ENCODE peak calls at places on chromosomes 12 and 14, in four cellular contexts. One of them, this sample, is unnamed.

GRCh38 chr12:98464155-98464554 is 51.2 kb upstream of the TMPO start:
- DNase-seq in IMR-90: peak
- DNase-seq in AG10803: no peak
- DNase-seq in SK-N-SH: no peak
- DNase-seq in this sample: no peak

GRCh38 chr12:59067068-59067467 is 146.8 kb upstream of the LRIG3 start:
- DNase-seq in IMR-90: peak
- DNase-seq in AG10803: peak
- DNase-seq in SK-N-SH: peak
- DNase-seq in this sample: no peak

GRCh38 chr14:93114713-93115068 is 1.0 kb downstream of the ITPK1 start:
- DNase-seq in IMR-90: no peak
- DNase-seq in AG10803: no peak
- DNase-seq in SK-N-SH: no peak
- DNase-seq in this sample: peak

GRCh38 chr14:35987731-35988130 is 161.6 kb downstream of the BRMS1L start:
- DNase-seq in IMR-90: no peak
- DNase-seq in AG10803: no peak
- DNase-seq in SK-N-SH: no peak
- DNase-seq in this sample: no peak

GRCh38 chr12:113181975-113182374 is 3.3 kb downstream of the DDX54 start:
- DNase-seq in IMR-90: no peak
- DNase-seq in AG10803: no peak
- DNase-seq in SK-N-SH: no peak
- DNase-seq in this sample: no peak

GRCh38 chr14:77848031-77848430 is 48.1 kb downstream of the ADCK1 start:
- DNase-seq in IMR-90: peak
- DNase-seq in AG10803: peak
- DNase-seq in SK-N-SH: no peak
- DNase-seq in this sample: no peak

GRCh38 chr12:105946541-105946940 is 192.2 kb downstream of the NUAK1 start:
- DNase-seq in IMR-90: peak
- DNase-seq in AG10803: no peak
- DNase-seq in SK-N-SH: no peak
- DNase-seq in this sample: no peak

GRCh38 chr12:109518820-109519665 is 41.6 kb downstream of the UBE3B start:
- DNase-seq in IMR-90: peak
- DNase-seq in AG10803: peak
- DNase-seq in SK-N-SH: peak
- DNase-seq in this sample: peak

GRCh38 chr12:89082354-89082753 is 269.9 kb downstream of the DUSP6 start:
- DNase-seq in IMR-90: peak
- DNase-seq in AG10803: no peak
- DNase-seq in SK-N-SH: no peak
- DNase-seq in this sample: no peak

GRCh38 chr14:36315159-36315853 is 5.1 kb downstream of the MBIP start:
- DNase-seq in IMR-90: no peak
- DNase-seq in AG10803: no peak
- DNase-seq in SK-N-SH: no peak
- DNase-seq in this sample: no peak

GRCh38 chr14:49980027-49980426 is 87.1 kb downstream of the ARF6 start:
- DNase-seq in IMR-90: no peak
- DNase-seq in AG10803: no peak
- DNase-seq in SK-N-SH: peak
- DNase-seq in this sample: no peak

GRCh38 chr12:1922075-1922709 is 3.7 kb upstream of the CACNA2D4 start:
- DNase-seq in IMR-90: no peak
- DNase-seq in AG10803: no peak
- DNase-seq in SK-N-SH: peak
- DNase-seq in this sample: no peak

DNA sequence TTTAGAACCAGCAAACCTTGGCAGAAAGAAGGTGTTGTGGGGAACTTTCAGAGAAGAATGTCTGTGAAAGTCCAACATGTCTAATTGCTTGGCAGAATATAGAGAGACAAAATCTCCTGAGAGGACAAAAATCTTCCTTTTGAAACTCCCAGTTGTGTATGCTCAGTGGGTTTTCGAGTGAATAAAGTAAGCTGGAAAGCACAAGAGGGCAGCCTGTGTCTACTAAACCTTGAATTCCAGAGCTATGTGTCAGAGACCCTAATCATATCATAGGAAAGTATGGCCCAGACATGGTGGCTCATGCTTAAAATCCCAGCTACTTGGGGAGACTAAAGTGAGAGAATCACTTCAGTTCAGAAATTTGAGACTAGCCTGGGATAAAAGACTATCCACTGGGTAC is 661.2 kb downstream of the SLC16A7 start:
- DNase-seq in IMR-90: peak
- DNase-seq in AG10803: peak
- DNase-seq in SK-N-SH: no peak
- DNase-seq in this sample: no peak
- TF ChIP-seq CTCF in IMR-90: peak
- TF ChIP-seq CTCF in AG10803: no peak
- TF ChIP-seq CTCF in SK-N-SH: peak
- TF ChIP-seq CTCF in this sample: peak

GRCh38 chr12:53938276-53939140 is at the start of gene HOXC13:
- DNase-seq in IMR-90: no peak
- DNase-seq in AG10803: peak
- DNase-seq in SK-N-SH: peak
- DNase-seq in this sample: peak
- TF ChIP-seq CTCF in IMR-90: no peak
- TF ChIP-seq CTCF in AG10803: no peak
- TF ChIP-seq CTCF in SK-N-SH: no peak
- TF ChIP-seq CTCF in this sample: no peak

GRCh38 chr12:49683604-49684309 is 23.4 kb downstream of the FMNL3 start:
- DNase-seq in IMR-90: no peak
- DNase-seq in AG10803: no peak
- DNase-seq in SK-N-SH: no peak
- DNase-seq in this sample: no peak

GRCh38 chr12:49684310-49684854 is 22.8 kb downstream of the FMNL3 start:
- DNase-seq in IMR-90: no peak
- DNase-seq in AG10803: peak
- DNase-seq in SK-N-SH: no peak
- DNase-seq in this sample: no peak

GRCh38 chr12:49689785-49690184 is 17.4 kb downstream of the FMNL3 start:
- DNase-seq in IMR-90: no peak
- DNase-seq in AG10803: no peak
- DNase-seq in SK-N-SH: no peak
- DNase-seq in this sample: no peak

GRCh38 chr12:49689236-49689635 is 18.0 kb downstream of the FMNL3 start:
- DNase-seq in IMR-90: no peak
- DNase-seq in AG10803: no peak
- DNase-seq in SK-N-SH: no peak
- DNase-seq in this sample: no peak

DNA sequence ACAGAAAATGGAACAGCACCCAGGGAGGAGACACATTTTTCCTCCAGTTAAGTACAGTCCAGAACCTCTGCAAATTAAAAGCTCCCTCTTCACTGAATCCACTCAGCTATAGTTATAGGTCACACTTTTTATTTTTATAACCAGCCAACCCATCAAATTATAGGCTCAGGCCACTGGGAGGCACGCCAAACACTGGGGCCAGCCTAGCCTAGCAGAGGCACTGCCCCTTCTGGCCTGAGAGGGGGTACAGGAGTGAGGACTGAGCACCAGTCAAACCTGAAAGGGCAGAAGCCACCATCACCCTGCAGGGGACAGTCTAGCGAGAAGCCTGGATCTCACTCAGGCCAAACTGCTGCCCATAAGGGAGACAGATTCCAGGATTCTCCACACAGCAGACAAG is 19.3 kb downstream of the FMNL3 start:
- DNase-seq in IMR-90: no peak
- DNase-seq in AG10803: no peak
- DNase-seq in SK-N-SH: no peak
- DNase-seq in this sample: no peak
- TF ChIP-seq CTCF in IMR-90: no peak
- TF ChIP-seq CTCF in AG10803: no peak
- TF ChIP-seq CTCF in SK-N-SH: no peak
- TF ChIP-seq CTCF in this sample: peak

DNA sequence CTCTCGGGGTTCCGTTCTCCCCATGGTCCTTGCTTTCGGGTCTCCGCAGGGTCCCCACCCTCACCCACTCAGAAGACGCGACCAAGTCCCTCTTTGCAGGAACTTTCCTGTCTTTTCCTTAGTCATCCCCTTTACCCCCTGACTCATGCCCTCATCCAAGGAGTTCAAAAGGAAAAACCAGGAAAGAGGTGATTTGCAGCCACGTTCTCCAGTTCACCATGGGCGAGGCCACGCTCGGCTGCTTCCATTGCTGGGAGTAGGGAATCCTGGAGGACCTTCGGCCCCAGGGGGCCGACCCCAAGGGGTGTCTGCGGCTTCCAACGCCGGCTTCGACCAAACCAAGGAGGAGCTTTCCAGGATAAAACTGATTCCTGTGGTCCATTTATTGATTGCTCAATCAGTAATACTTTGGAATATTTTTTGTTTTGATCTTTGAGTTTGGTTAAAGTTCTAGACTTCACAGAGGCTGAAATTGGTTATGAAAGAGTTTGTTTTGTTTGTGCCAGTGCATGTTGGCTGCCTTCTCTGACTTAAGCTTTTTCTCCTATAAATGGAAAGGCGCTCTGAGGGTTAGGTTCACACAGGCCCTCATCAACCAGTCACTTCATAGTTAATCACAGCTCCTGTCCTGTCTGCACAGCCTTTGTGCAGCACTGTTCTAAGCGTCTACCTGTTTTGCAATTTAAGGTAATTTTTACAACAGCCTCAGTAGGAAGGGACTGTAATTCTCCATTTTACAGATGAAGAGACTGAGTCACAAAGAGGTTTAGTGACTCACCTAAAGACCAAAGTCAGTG is 827 bp downstream of the ALDH2 start:
- DNase-seq in IMR-90: peak
- DNase-seq in AG10803: peak
- DNase-seq in SK-N-SH: peak
- DNase-seq in this sample: no peak
- TF ChIP-seq CTCF in IMR-90: no peak
- TF ChIP-seq CTCF in AG10803: no peak
- TF ChIP-seq CTCF in SK-N-SH: no peak
- TF ChIP-seq CTCF in this sample: no peak

GRCh38 chr14:85415015-85415712 is 114.8 kb upstream of the FLRT2 start:
- DNase-seq in IMR-90: peak
- DNase-seq in AG10803: peak
- DNase-seq in SK-N-SH: no peak
- DNase-seq in this sample: no peak
- TF ChIP-seq CTCF in IMR-90: peak
- TF ChIP-seq CTCF in AG10803: peak
- TF ChIP-seq CTCF in SK-N-SH: peak
- TF ChIP-seq CTCF in this sample: peak

GRCh38 chr12:43805857-43806736 is at the start of gene TWF1:
- DNase-seq in IMR-90: peak
- DNase-seq in AG10803: peak
- DNase-seq in SK-N-SH: peak
- DNase-seq in this sample: peak
- TF ChIP-seq CTCF in IMR-90: peak
- TF ChIP-seq CTCF in AG10803: peak
- TF ChIP-seq CTCF in SK-N-SH: peak
- TF ChIP-seq CTCF in this sample: peak

GRCh38 chr12:130816055-130816454 is 23.0 kb downstream of the STX2 start:
- DNase-seq in IMR-90: no peak
- DNase-seq in AG10803: no peak
- DNase-seq in SK-N-SH: peak
- DNase-seq in this sample: no peak
- TF ChIP-seq CTCF in IMR-90: no peak
- TF ChIP-seq CTCF in AG10803: no peak
- TF ChIP-seq CTCF in SK-N-SH: no peak
- TF ChIP-seq CTCF in this sample: no peak